ENCODE peak calls at places on chromosomes 1 and 21, in six cellular contexts. O is foreskin fibroblast; E is AG04450; R is stimulated activated CD4-positive, alpha-beta T cell treated with anti-CD3 and anti-CD28 coated beads, Interleukin-2, amount 100 ng/mL, for 4 hours; P is A172; K is hepatocyte. V is an unnamed sample.

GRCh38 chr1:27557596-27558340 is 46.2 kb downstream of the AHDC1 start:
- DNase-seq in O (peak; percentile 57), E (no peak), R (no peak), P (peak; percentile 62), K (peak; percentile 85), V (no peak)

GRCh38 chr1:53369761-53370160 is 41.9 kb upstream of the LRP8 start:
- DNase-seq in O (no peak), E (no peak), R (no peak), P (no peak), K (no peak), V (no peak)

GRCh38 chr1:149885364-149886111 is 13.8 kb upstream of the BOLA1 start:
- DNase-seq in O (peak; percentile 93), E (peak; percentile 20), R (peak; percentile 29), P (peak; percentile 83), K (peak; percentile 80), V (peak; percentile 46)

GRCh38 chr1:240149488-240150094 is 57.9 kb downstream of the FMN2 start:
- DNase-seq in O (peak; percentile 74), E (no peak), R (no peak), P (peak; percentile 55), K (peak; percentile 24), V (no peak)

GRCh38 chr1:192797845-192798244 is 11.0 kb upstream of the RGS2 start:
- DNase-seq in O (no peak), E (no peak), R (no peak), P (no peak), K (no peak), V (no peak)

GRCh38 chr21:36700295-36700960 is 1.5 kb downstream of the SIM2 start:
- DNase-seq in O (no peak), E (no peak), R (no peak), P (no peak), K (no peak), V (no peak)

GRCh38 chr1:111285879-111286278 is 4.8 kb upstream of the CHIA start:
- DNase-seq in O (no peak), E (no peak), R (no peak), P (no peak), K (no peak), V (no peak)

GRCh38 chr1:32241011-32241763 is 5.8 kb upstream of the FAM167B start:
- DNase-seq in O (peak; percentile 69), E (no peak), R (no peak), P (no peak), K (peak; percentile 77), V (no peak)

GRCh38 chr1:9014475-9015375 is 11.5 kb downstream of the SLC2A7 start:
- DNase-seq in O (no peak), E (no peak), R (no peak), P (no peak), K (no peak), V (no peak)

GRCh38 chr1:37257646-37258045 is 216.7 kb upstream of the ZC3H12A start:
- DNase-seq in O (no peak), E (no peak), R (no peak), P (no peak), K (no peak), V (no peak)

GRCh38 chr1:223008808-223009207 is 134.2 kb downstream of the TLR5 start:
- DNase-seq in O (no peak), E (no peak), R (no peak), P (no peak), K (no peak), V (no peak)